ENCODE peak calls at places on chromosomes 13 and 19, in five cellular contexts. One of them, this sample, is unnamed.

GRCh38 chr19:39929750-39930149 is 4.7 kb downstream of the FCGBP start:
- DNase-seq in spleen: no peak
- DNase-seq in GM12865: no peak
- DNase-seq in IMR-90: no peak
- DNase-seq in tibial artery: no peak
- DNase-seq in this sample: no peak

GRCh38 chr13:27038323-27038722 is 133.3 kb downstream of the USP12 start:
- DNase-seq in spleen: no peak
- DNase-seq in GM12865: no peak
- DNase-seq in IMR-90: peak; percentile 74
- DNase-seq in tibial artery: no peak
- DNase-seq in this sample: no peak

GRCh38 chr13:100519626-100520025 is 69.0 kb downstream of the GGACT start:
- DNase-seq in spleen: no peak
- DNase-seq in GM12865: no peak
- DNase-seq in IMR-90: no peak
- DNase-seq in tibial artery: no peak
- DNase-seq in this sample: no peak

GRCh38 chr19:29378126-29378525 is 147.7 kb upstream of the VSTM2B start:
- DNase-seq in spleen: no peak
- DNase-seq in GM12865: no peak
- DNase-seq in IMR-90: no peak
- DNase-seq in tibial artery: no peak
- DNase-seq in this sample: peak; percentile 14

GRCh38 chr19:13350761-13351160 is 155.5 kb downstream of the CACNA1A start:
- DNase-seq in spleen: no peak
- DNase-seq in GM12865: no peak
- DNase-seq in IMR-90: peak; percentile 9
- DNase-seq in tibial artery: no peak
- DNase-seq in this sample: no peak

GRCh38 chr19:34276614-34277013 is 22.3 kb downstream of the GARRE1 start:
- DNase-seq in spleen: no peak
- DNase-seq in GM12865: no peak
- DNase-seq in IMR-90: no peak
- DNase-seq in tibial artery: no peak
- DNase-seq in this sample: no peak

GRCh38 chr19:45177817-45178261 is at the start of gene TRAPPC6A:
- DNase-seq in spleen: no peak
- DNase-seq in GM12865: no peak
- DNase-seq in IMR-90: peak; percentile 70
- DNase-seq in tibial artery: no peak
- DNase-seq in this sample: no peak

GRCh38 chr13:106114981-106115554 is 420.4 kb downstream of the EFNB2 start:
- DNase-seq in spleen: no peak
- DNase-seq in GM12865: no peak
- DNase-seq in IMR-90: peak; percentile 78
- DNase-seq in tibial artery: no peak
- DNase-seq in this sample: no peak

GRCh38 chr13:73754727-73755292 is 379.4 kb downstream of the KLF12 start:
- DNase-seq in spleen: no peak
- DNase-seq in GM12865: peak; percentile 56
- DNase-seq in IMR-90: peak; percentile 70
- DNase-seq in tibial artery: no peak
- DNase-seq in this sample: no peak

DNA sequence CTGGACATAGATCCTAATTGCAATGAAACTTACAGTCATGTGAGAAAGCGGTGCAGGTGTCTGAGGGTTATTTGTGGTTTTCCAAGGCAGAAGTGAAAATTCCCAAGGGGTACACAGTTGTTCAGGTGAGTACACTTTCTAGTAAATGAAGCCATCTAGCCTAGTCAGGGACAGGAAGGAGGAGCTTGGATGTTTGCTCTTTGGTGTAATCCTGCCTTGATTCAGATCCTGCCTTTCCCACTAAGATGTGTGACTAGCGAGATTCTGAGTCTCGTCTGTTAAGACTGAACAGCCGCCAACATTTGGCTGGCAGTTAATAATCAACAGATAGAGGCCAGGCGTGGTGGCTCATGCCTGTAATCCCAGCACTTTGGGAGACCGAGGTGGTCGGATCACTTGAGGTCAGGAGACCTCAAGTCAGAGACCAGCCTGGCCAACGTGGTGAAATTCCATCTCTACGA is 2.5 kb downstream of the RPS9 start:
- DNase-seq in spleen: peak; percentile 48
- DNase-seq in GM12865: no peak
- DNase-seq in IMR-90: peak; percentile 13
- DNase-seq in tibial artery: no peak
- DNase-seq in this sample: peak; percentile 43
- H3K4me3 ChIP-seq in spleen: peak overlapping the region; percentile 71
- H3K4me3 ChIP-seq in GM12865: peak overlapping the region; percentile 80
- H3K4me3 ChIP-seq in IMR-90: no peak overlapping the region
- H3K4me3 ChIP-seq in tibial artery: no peak overlapping the region
- H3K4me3 ChIP-seq in this sample: peak overlapping the region; percentile 92

GRCh38 chr13:28094311-28094710 is 6.1 kb downstream of the FLT3 start:
- DNase-seq in spleen: no peak
- DNase-seq in GM12865: no peak
- DNase-seq in IMR-90: no peak
- DNase-seq in tibial artery: no peak
- DNase-seq in this sample: no peak

GRCh38 chr13:28093871-28094270 is 6.5 kb downstream of the FLT3 start:
- DNase-seq in spleen: no peak
- DNase-seq in GM12865: no peak
- DNase-seq in IMR-90: no peak
- DNase-seq in tibial artery: no peak
- DNase-seq in this sample: no peak

GRCh38 chr13:28089065-28089464 is 11.3 kb downstream of the FLT3 start:
- DNase-seq in spleen: no peak
- DNase-seq in GM12865: peak; percentile 22
- DNase-seq in IMR-90: no peak
- DNase-seq in tibial artery: no peak
- DNase-seq in this sample: no peak
- H3K4me3 ChIP-seq in spleen: no peak overlapping the region
- H3K4me3 ChIP-seq in GM12865: no peak overlapping the region
- H3K4me3 ChIP-seq in IMR-90: no peak overlapping the region
- H3K4me3 ChIP-seq in tibial artery: no peak overlapping the region
- H3K4me3 ChIP-seq in this sample: no peak overlapping the region

GRCh38 chr19:2984196-2984490 is 6.8 kb downstream of the TLE6 start:
- DNase-seq in spleen: no peak
- DNase-seq in GM12865: no peak
- DNase-seq in IMR-90: no peak
- DNase-seq in tibial artery: no peak
- DNase-seq in this sample: no peak
- H3K4me3 ChIP-seq in spleen: peak overlapping the region; percentile 35
- H3K4me3 ChIP-seq in GM12865: peak overlapping the region; percentile 17
- H3K4me3 ChIP-seq in IMR-90: peak overlapping the region; percentile 43
- H3K4me3 ChIP-seq in tibial artery: peak overlapping the region; percentile 42
- H3K4me3 ChIP-seq in this sample: peak overlapping the region; percentile 37

GRCh38 chr19:37926711-37927110 is 19.7 kb downstream of the SIPA1L3 start:
- DNase-seq in spleen: no peak
- DNase-seq in GM12865: peak; percentile 67
- DNase-seq in IMR-90: no peak
- DNase-seq in tibial artery: no peak
- DNase-seq in this sample: no peak
- H3K4me3 ChIP-seq in spleen: no peak overlapping the region
- H3K4me3 ChIP-seq in GM12865: peak overlapping the region; percentile 35
- H3K4me3 ChIP-seq in IMR-90: no peak overlapping the region
- H3K4me3 ChIP-seq in tibial artery: no peak overlapping the region
- H3K4me3 ChIP-seq in this sample: no peak overlapping the region

This sample was measured in kidney.